ENCODE peak calls at places on chromosomes 1 and 21, in eight cellular contexts. D is right lobe of liver, A is endothelial cell of umbilical vein, W is tibial nerve, G is IMR-90, K is body of pancreas, Y is K562, O is transverse colon. E is an unnamed sample.

GRCh38 chr1:25698252-25698651 is 81.7 kb downstream of the MAN1C1 start:
- DNase-seq in O (no peak), A (no peak), Y (no peak), D (no peak), G (no peak), W (no peak), K (no peak), E (no peak)

GRCh38 chr1:151106891-151107290 is 36.3 kb downstream of the GABPB2 start:
- DNase-seq in W (no peak), D (no peak), Y (no peak), A (peak), O (no peak), G (peak), K (no peak), E (no peak)

GRCh38 chr21:16891821-16892220 is 621.0 kb upstream of the CXADR start:
- DNase-seq in O (no peak), W (no peak), A (peak), D (no peak), Y (no peak), G (peak), K (no peak), E (no peak)

GRCh38 chr1:15775706-15776105 is 17.1 kb downstream of the FBLIM1 start:
- DNase-seq in W (no peak), Y (no peak), D (no peak), G (peak), K (no peak), O (no peak), A (no peak), E (no peak)

GRCh38 chr1:88519156-88519555 is 164.9 kb upstream of the PKN2 start:
- DNase-seq in K (no peak), D (no peak), G (peak), A (no peak), W (no peak), O (no peak), Y (no peak), E (no peak)

GRCh38 chr1:18922319-18922726 is 20.0 kb upstream of the ALDH4A1 start:
- DNase-seq in O (peak), Y (no peak), G (peak), K (peak), W (peak), D (peak), A (peak), E (no peak)

GRCh38 chr1:22454476-22455056 is 2.9 kb downstream of the ZBTB40 start:
- DNase-seq in O (no peak), K (peak), D (no peak), G (no peak), W (no peak), A (no peak), Y (no peak), E (no peak)

GRCh38 chr1:19083081-19083480 is 126.6 kb upstream of the IFFO2 start:
- DNase-seq in K (no peak), Y (no peak), G (peak), D (no peak), A (peak), O (no peak), W (no peak), E (no peak)

GRCh38 chr1:36847186-36847585 is 187.1 kb downstream of the GRIK3 start:
- DNase-seq in A (no peak), G (no peak), K (no peak), W (no peak), D (no peak), Y (no peak), O (no peak), E (no peak)

GRCh38 chr1:178768423-178768822 is 43.4 kb downstream of the RALGPS2 start:
- DNase-seq in A (no peak), D (no peak), W (no peak), K (no peak), G (no peak), O (no peak), Y (peak), E (no peak)

GRCh38 chr1:26820784-26821269 is 5.7 kb upstream of the ZDHHC18 start:
- DNase-seq in O (peak), W (no peak), G (no peak), Y (no peak), A (no peak), D (no peak), K (no peak), E (no peak)

GRCh38 chr1:229437443-229437842 is 3.5 kb upstream of the ACTA1 start:
- DNase-seq in G (peak), Y (no peak), D (no peak), O (no peak), A (no peak), K (no peak), W (no peak), E (no peak)

GRCh38 chr1:3898994-3899775 is 887 bp downstream of the C1orf174 start:
- DNase-seq in W (no peak), Y (no peak), D (no peak), K (no peak), G (no peak), A (peak), O (no peak), E (no peak)

DNA sequence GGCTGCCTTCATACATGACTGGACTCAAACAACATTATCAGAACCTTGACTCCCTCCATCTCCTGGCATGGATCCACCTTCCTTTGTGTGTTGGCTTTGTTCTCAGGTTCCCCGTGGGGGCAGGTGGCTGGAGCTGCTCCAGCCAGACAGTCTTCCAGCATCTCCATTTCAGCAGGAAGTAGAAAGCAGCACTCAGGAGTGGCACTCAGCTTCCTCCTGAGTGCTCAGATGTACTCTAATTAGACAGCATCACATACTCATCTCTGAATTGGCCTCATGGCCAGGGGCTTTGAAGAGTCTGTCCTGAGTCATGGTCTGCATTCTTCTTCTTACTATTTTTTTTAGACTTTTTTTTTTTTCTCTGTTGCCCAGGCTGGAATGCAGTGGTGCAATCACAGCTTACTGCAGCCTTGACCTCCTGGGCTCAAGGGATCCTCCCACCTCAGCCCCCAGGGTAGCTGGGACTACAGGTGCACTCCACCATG is 27.9 kb downstream of the OVAAL start:
- DNase-seq in K (peak), W (no peak), G (peak), D (no peak), O (no peak), A (peak), Y (no peak), E (no peak)
- H3K27ac ChIP-seq in K (peak), W (no peak), G (peak), D (no peak), O (no peak), A (no peak), Y (peak), E (no peak)

DNA sequence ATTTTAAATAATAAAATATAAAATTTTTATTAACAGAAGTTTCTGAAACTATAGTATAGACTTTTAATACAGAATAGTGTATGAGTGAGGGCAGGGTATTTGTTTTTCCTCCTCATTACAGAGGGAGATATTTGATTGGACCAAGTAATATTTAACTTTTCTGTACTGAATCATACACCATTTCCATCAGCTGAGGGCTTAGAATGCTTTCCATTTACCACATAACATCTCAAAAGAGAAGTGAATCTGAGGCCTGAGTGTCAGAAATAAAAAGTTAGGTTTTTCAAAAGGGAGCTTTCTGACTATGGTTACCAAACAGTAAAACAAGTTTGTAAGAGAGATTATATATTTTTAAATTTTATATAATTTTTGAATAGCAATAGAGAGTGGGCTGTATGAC is 29.5 kb downstream of the TLCD4 start:
- DNase-seq in Y (no peak), D (no peak), K (no peak), W (no peak), O (no peak), G (no peak), A (no peak), E (no peak)
- TF ChIP-seq POLR2A in Y (no peak), D (no peak), K (no peak), W (no peak), O (no peak), G (no peak), A (no peak), E (no peak)

DNA sequence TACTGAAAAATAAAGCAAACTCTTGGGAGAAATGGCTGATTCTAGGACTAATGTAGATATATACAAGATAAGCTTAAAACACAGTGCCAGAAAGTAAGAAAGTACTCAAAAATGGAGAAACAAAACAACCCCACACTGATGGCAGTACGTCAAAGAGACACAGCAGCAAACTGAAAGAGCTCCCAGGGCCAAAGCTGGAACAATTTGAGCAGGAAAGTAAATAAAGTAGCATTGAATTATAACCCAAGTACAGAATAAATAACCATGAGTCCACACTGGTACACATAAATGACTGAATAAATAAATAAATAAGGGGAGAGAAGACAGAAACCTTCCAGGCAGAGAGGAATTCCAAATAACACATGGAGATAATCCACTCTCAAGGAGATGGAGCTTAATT is 120.9 kb downstream of the GLUL start:
- DNase-seq in W (no peak), A (no peak), O (no peak), K (no peak), Y (no peak), G (no peak), D (no peak), E (no peak)
- H3K27ac ChIP-seq in W (no peak), A (no peak), O (no peak), K (no peak), Y (no peak), G (no peak), D (no peak), E (no peak)

DNA sequence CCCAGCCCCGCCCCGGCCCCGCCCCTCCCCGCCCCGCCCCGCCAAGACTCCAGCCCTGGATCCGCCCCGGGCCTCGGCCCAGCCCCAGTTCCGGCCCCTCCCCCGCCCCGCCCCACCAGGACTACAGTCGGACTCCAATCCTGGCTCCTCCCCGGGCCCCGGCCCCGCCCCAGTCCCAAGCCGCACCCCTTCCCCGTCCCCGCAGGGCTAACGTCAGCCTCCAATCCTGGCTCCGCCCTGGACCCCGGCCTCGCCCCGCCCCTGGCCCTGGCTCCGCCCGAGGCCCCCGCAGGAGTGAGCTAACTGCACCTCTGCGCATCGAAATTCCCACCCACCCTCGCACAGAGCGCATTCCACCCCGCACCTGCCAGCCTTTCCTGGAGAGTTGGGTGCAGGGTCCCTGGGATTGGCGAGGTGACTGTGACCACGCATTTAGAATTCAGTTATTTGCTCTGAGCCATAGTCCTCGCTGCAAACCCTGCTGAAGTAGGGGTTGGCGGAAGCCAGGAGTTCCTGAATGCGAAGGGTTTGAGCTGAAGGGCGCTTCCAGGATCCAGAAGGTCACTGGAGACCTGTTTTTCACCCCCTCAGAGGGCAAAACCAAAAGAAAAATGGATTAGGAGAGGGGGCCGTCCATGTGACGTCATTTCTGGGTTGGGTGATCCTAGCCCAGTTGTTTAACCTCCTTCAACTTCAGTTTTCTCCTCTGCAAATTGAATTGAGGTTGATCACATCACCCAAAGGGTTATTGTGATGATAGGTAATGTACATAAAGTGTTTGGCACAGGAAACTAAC is 631 bp upstream of the IGSF8 start:
- DNase-seq in W (peak), O (peak), G (peak), D (peak), Y (peak), A (peak), K (peak), E (peak)
- TF ChIP-seq POLR2A in W (no peak), O (peak), G (no peak), D (peak), Y (no peak), A (no peak), K (peak), E (peak)

GRCh38 chr21:33069994-33070811 is at the start of gene OLIG1:
- DNase-seq in D (peak), K (peak), G (peak), A (peak), O (no peak), W (no peak), Y (no peak), E (no peak)
- H3K27ac ChIP-seq in D (no peak), K (no peak), G (no peak), A (no peak), O (no peak), W (no peak), Y (no peak), E (no peak)

DNA sequence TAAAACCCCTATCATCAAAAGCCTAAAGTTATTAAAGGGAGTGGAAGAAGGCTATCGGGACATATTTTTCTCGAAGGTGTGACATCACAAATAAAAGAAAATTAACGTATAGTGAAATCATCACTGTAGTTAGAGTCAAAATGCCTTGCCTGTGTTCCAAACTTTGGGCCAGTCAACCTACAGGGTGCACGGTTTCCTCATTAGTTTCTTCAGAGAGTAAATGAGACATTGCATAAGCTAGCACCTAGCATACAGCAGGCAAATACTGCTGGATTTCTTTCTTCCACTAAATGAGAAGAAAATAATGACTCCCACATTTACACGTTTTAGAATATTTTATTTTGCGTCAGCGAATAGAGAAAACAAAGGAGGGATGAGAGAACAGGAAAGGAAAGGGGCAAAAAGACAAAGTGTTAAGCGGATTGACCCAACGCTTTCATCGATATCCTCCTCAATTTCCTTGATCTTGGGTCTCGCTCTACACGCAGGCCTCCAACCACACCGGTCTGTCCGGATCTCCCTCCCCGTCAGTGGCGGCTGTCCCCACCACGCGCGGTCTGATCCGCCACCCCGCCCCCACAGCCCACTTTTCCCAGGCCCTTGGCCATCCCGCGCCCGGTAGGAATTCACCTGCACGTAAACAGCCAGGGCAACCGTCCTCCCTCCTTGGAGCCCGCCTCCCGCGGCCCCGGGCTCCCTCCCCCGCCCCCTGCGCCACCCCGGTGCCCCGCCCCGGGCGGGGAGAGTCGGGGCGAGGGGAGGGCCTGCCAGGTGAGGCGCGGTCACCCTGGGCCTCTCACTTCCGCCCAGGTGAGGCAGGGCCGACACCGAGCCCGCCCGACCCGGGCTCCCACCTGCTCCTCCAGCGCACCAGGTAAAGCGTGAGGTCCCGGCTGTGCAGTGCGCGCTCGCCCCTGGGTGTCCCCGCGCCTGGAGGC is at the start of gene PATJ:
- DNase-seq in G (peak), Y (no peak), O (peak), D (peak), A (peak), W (peak), K (peak), E (peak)
- TF ChIP-seq POLR2A in G (no peak), Y (no peak), O (peak), D (peak), A (no peak), W (no peak), K (peak), E (peak)

DNA sequence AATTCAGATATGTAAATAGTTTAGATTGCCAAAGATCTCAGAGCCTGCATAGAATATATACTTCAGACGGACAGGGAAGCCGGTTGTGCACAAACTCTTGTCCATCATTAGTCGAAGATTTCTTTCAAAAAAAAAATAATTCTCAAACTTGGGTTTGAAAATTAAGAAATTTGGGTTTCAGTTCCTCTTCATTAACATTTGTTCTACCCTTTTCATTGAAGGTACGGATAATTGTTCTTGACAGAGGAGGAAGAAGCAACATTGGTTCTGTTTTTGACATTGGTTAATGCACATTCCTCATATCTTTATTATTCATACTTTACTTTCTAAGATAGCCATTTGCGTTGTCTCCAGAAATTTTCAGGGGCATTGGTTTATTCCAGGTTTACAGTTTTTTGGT is 38.0 kb upstream of the PRMT6 start:
- DNase-seq in Y (no peak), O (no peak), K (no peak), A (no peak), G (no peak), W (no peak), D (no peak), E (no peak)
- H3K27ac ChIP-seq in Y (no peak), O (no peak), K (no peak), A (no peak), G (no peak), W (no peak), D (no peak), E (no peak)

GRCh38 chr1:182735343-182735742 is 51.0 kb upstream of the RGS8 start:
- DNase-seq in O (no peak), W (no peak), A (no peak), D (no peak), Y (no peak), G (no peak), K (no peak), E (no peak)

GRCh38 chr1:182742780-182743179 is 46.8 kb upstream of the NPL start:
- DNase-seq in Y (no peak), D (no peak), K (no peak), O (no peak), G (no peak), A (no peak), W (no peak), E (no peak)

GRCh38 chr1:182740120-182740519 is 49.5 kb upstream of the NPL start:
- DNase-seq in A (no peak), W (no peak), D (no peak), O (no peak), G (no peak), Y (no peak), K (no peak), E (no peak)

GRCh38 chr1:182739545-182739944 is 50.0 kb upstream of the NPL start:
- DNase-seq in O (no peak), A (no peak), G (no peak), Y (peak), K (no peak), W (no peak), D (no peak), E (no peak)
- TF ChIP-seq POLR2A in O (no peak), A (no peak), G (no peak), Y (no peak), K (no peak), W (no peak), D (no peak), E (no peak)

GRCh38 chr1:51237714-51238403 is 1.8 kb downstream of the RNF11 start:
- DNase-seq in Y (peak), O (no peak), A (peak), K (peak), G (peak), W (no peak), D (no peak), E (no peak)
- H3K27ac ChIP-seq in Y (peak), O (peak), A (peak), K (peak), G (peak), W (peak), D (peak), E (no peak)

E was measured in Peyer's patch.